ENCODE peak calls at places on chromosomes 12 and 14, in nine cellular contexts. One of them, this sample, is unnamed.

GRCh38 chr12:57849035-57849434 is 2.5 kb upstream of the CTDSP2 start:
- DNase-seq in body of pancreas: no peak
- DNase-seq in HCT116: no peak
- DNase-seq in testis: no peak
- DNase-seq in stomach: no peak
- DNase-seq in heart left ventricle: no peak
- DNase-seq in IMR-90: no peak
- DNase-seq in ovary: no peak
- DNase-seq in right lobe of liver: no peak
- DNase-seq in this sample: no peak

GRCh38 chr12:113702796-113703195 is 231.1 kb upstream of the LHX5 start:
- DNase-seq in body of pancreas: no peak
- DNase-seq in HCT116: no peak
- DNase-seq in testis: no peak
- DNase-seq in stomach: no peak
- DNase-seq in heart left ventricle: no peak
- DNase-seq in IMR-90: no peak
- DNase-seq in ovary: no peak
- DNase-seq in right lobe of liver: no peak
- DNase-seq in this sample: no peak

GRCh38 chr12:55745361-55746146 is 2.6 kb downstream of the GDF11 start:
- DNase-seq in body of pancreas: no peak
- DNase-seq in HCT116: no peak
- DNase-seq in testis: no peak
- DNase-seq in stomach: no peak
- DNase-seq in heart left ventricle: no peak
- DNase-seq in IMR-90: no peak
- DNase-seq in ovary: peak
- DNase-seq in right lobe of liver: no peak
- DNase-seq in this sample: peak

GRCh38 chr14:62662811-62663477 is 382.3 kb downstream of the KCNH5 start:
- DNase-seq in body of pancreas: no peak
- DNase-seq in HCT116: no peak
- DNase-seq in testis: no peak
- DNase-seq in stomach: no peak
- DNase-seq in heart left ventricle: no peak
- DNase-seq in IMR-90: peak
- DNase-seq in ovary: no peak
- DNase-seq in right lobe of liver: no peak
- DNase-seq in this sample: no peak

GRCh38 chr14:37900582-37900981 is 305.2 kb downstream of the TTC6 start:
- DNase-seq in body of pancreas: no peak
- DNase-seq in HCT116: no peak
- DNase-seq in testis: no peak
- DNase-seq in stomach: no peak
- DNase-seq in heart left ventricle: no peak
- DNase-seq in IMR-90: peak
- DNase-seq in ovary: no peak
- DNase-seq in right lobe of liver: no peak
- DNase-seq in this sample: no peak

GRCh38 chr14:96104469-96105057 is 65.4 kb downstream of the C14orf132 start:
- DNase-seq in body of pancreas: peak
- DNase-seq in HCT116: no peak
- DNase-seq in testis: no peak
- DNase-seq in stomach: peak
- DNase-seq in heart left ventricle: peak
- DNase-seq in IMR-90: peak
- DNase-seq in ovary: peak
- DNase-seq in right lobe of liver: peak
- DNase-seq in this sample: peak

GRCh38 chr14:89485264-89485663 is 68.2 kb upstream of the FOXN3 start:
- DNase-seq in body of pancreas: no peak
- DNase-seq in HCT116: no peak
- DNase-seq in testis: no peak
- DNase-seq in stomach: no peak
- DNase-seq in heart left ventricle: no peak
- DNase-seq in IMR-90: no peak
- DNase-seq in ovary: no peak
- DNase-seq in right lobe of liver: no peak
- DNase-seq in this sample: no peak

GRCh38 chr14:51999084-51999483 is 9.7 kb downstream of the RTRAF start:
- DNase-seq in body of pancreas: no peak
- DNase-seq in HCT116: no peak
- DNase-seq in testis: no peak
- DNase-seq in stomach: no peak
- DNase-seq in heart left ventricle: no peak
- DNase-seq in IMR-90: peak
- DNase-seq in ovary: no peak
- DNase-seq in right lobe of liver: no peak
- DNase-seq in this sample: no peak

GRCh38 chr14:90593254-90594040 is 196.6 kb downstream of the CALM1 start:
- DNase-seq in body of pancreas: no peak
- DNase-seq in HCT116: no peak
- DNase-seq in testis: no peak
- DNase-seq in stomach: no peak
- DNase-seq in heart left ventricle: no peak
- DNase-seq in IMR-90: no peak
- DNase-seq in ovary: no peak
- DNase-seq in right lobe of liver: no peak
- DNase-seq in this sample: peak

GRCh38 chr12:45726594-45727300 is 2.8 kb upstream of the ARID2 start:
- DNase-seq in body of pancreas: peak
- DNase-seq in HCT116: no peak
- DNase-seq in testis: peak
- DNase-seq in stomach: peak
- DNase-seq in heart left ventricle: peak
- DNase-seq in IMR-90: peak
- DNase-seq in ovary: peak
- DNase-seq in right lobe of liver: peak
- DNase-seq in this sample: peak

GRCh38 chr12:97568336-97569180 is 106.0 kb downstream of the RMST start:
- DNase-seq in body of pancreas: peak
- DNase-seq in HCT116: no peak
- DNase-seq in testis: no peak
- DNase-seq in stomach: peak
- DNase-seq in heart left ventricle: no peak
- DNase-seq in IMR-90: no peak
- DNase-seq in ovary: no peak
- DNase-seq in right lobe of liver: no peak
- DNase-seq in this sample: no peak

GRCh38 chr12:123363385-123363742 is 1.3 kb downstream of the SBNO1 start:
- DNase-seq in body of pancreas: peak
- DNase-seq in HCT116: no peak
- DNase-seq in testis: no peak
- DNase-seq in stomach: no peak
- DNase-seq in heart left ventricle: no peak
- DNase-seq in IMR-90: peak
- DNase-seq in ovary: peak
- DNase-seq in right lobe of liver: peak
- DNase-seq in this sample: no peak

GRCh38 chr12:16531623-16532022 is 74.3 kb downstream of the LMO3 start:
- DNase-seq in body of pancreas: peak
- DNase-seq in HCT116: no peak
- DNase-seq in testis: no peak
- DNase-seq in stomach: peak
- DNase-seq in heart left ventricle: no peak
- DNase-seq in IMR-90: no peak
- DNase-seq in ovary: no peak
- DNase-seq in right lobe of liver: no peak
- DNase-seq in this sample: no peak

GRCh38 chr12:15862840-15863239 is 19.3 kb upstream of the STRAP start:
- DNase-seq in body of pancreas: no peak
- DNase-seq in HCT116: no peak
- DNase-seq in testis: no peak
- DNase-seq in stomach: no peak
- DNase-seq in heart left ventricle: no peak
- DNase-seq in IMR-90: no peak
- DNase-seq in ovary: no peak
- DNase-seq in right lobe of liver: no peak
- DNase-seq in this sample: no peak

GRCh38 chr14:53391631-53392030 is 238.5 kb upstream of the DDHD1 start:
- DNase-seq in body of pancreas: no peak
- DNase-seq in HCT116: peak
- DNase-seq in testis: no peak
- DNase-seq in stomach: no peak
- DNase-seq in heart left ventricle: no peak
- DNase-seq in IMR-90: peak
- DNase-seq in ovary: no peak
- DNase-seq in right lobe of liver: no peak
- DNase-seq in this sample: no peak

GRCh38 chr12:48977290-48978281 is 536 bp upstream of the WNT1 start:
- DNase-seq in body of pancreas: peak
- DNase-seq in HCT116: no peak
- DNase-seq in testis: peak
- DNase-seq in stomach: peak
- DNase-seq in heart left ventricle: peak
- DNase-seq in IMR-90: peak
- DNase-seq in ovary: peak
- DNase-seq in right lobe of liver: peak
- DNase-seq in this sample: peak

GRCh38 chr12:6614513-6615177 is 7.5 kb upstream of the CHD4 start:
- DNase-seq in body of pancreas: no peak
- DNase-seq in HCT116: no peak
- DNase-seq in testis: no peak
- DNase-seq in stomach: no peak
- DNase-seq in heart left ventricle: no peak
- DNase-seq in IMR-90: no peak
- DNase-seq in ovary: no peak
- DNase-seq in right lobe of liver: no peak
- DNase-seq in this sample: no peak

GRCh38 chr12:6613015-6613775 is 6.0 kb upstream of the CHD4 start:
- DNase-seq in body of pancreas: peak
- DNase-seq in HCT116: peak
- DNase-seq in testis: peak
- DNase-seq in stomach: peak
- DNase-seq in heart left ventricle: peak
- DNase-seq in IMR-90: peak
- DNase-seq in ovary: peak
- DNase-seq in right lobe of liver: peak
- DNase-seq in this sample: peak

GRCh38 chr12:6613776-6614512 is 6.8 kb upstream of the CHD4 start:
- DNase-seq in body of pancreas: peak
- DNase-seq in HCT116: peak
- DNase-seq in testis: peak
- DNase-seq in stomach: peak
- DNase-seq in heart left ventricle: peak
- DNase-seq in IMR-90: peak
- DNase-seq in ovary: peak
- DNase-seq in right lobe of liver: peak
- DNase-seq in this sample: peak

GRCh38 chr12:6618483-6618882 is 11.3 kb upstream of the CHD4 start:
- DNase-seq in body of pancreas: no peak
- DNase-seq in HCT116: no peak
- DNase-seq in testis: no peak
- DNase-seq in stomach: no peak
- DNase-seq in heart left ventricle: no peak
- DNase-seq in IMR-90: no peak
- DNase-seq in ovary: no peak
- DNase-seq in right lobe of liver: no peak
- DNase-seq in this sample: no peak

DNA sequence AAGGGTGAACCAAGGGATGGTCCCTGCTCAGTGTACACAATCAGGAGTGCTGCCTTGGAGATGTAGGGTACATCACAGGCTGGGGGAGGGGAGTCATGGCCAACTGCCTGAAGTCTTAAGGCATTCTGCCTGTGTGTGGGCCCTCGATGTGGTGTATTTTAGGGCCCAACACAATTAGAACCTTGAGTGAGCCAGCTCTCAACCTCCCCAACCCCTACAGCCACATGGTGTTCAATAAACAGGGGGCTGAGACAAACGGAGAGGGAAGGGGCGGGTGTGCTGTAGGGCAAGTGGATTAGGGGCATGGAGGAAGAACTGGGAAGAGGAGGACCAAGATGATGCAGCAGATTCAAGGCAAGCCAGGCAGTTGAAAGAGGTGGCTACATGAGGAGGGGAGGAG is 8.6 kb upstream of the CHD4 start:
- DNase-seq in body of pancreas: no peak
- DNase-seq in HCT116: no peak
- DNase-seq in testis: no peak
- DNase-seq in stomach: no peak
- DNase-seq in heart left ventricle: no peak
- DNase-seq in IMR-90: no peak
- DNase-seq in ovary: peak
- DNase-seq in right lobe of liver: no peak
- DNase-seq in this sample: no peak
- H3K27ac ChIP-seq in body of pancreas: no peak
- H3K27ac ChIP-seq in HCT116: peak
- H3K27ac ChIP-seq in testis: peak
- H3K27ac ChIP-seq in stomach: peak
- H3K27ac ChIP-seq in heart left ventricle: no peak
- H3K27ac ChIP-seq in IMR-90: no peak
- H3K27ac ChIP-seq in ovary: peak
- H3K27ac ChIP-seq in right lobe of liver: no peak
- H3K27ac ChIP-seq in this sample: peak

GRCh38 chr12:10196210-10196609 is 16.5 kb upstream of the GABARAPL1 start:
- DNase-seq in body of pancreas: no peak
- DNase-seq in HCT116: no peak
- DNase-seq in testis: no peak
- DNase-seq in stomach: no peak
- DNase-seq in heart left ventricle: no peak
- DNase-seq in IMR-90: no peak
- DNase-seq in ovary: no peak
- DNase-seq in right lobe of liver: no peak
- DNase-seq in this sample: no peak
- TF ChIP-seq POLR2A in body of pancreas: no peak
- TF ChIP-seq POLR2A in HCT116: no peak
- TF ChIP-seq POLR2A in testis: no peak
- TF ChIP-seq POLR2A in stomach: no peak
- TF ChIP-seq POLR2A in heart left ventricle: no peak
- TF ChIP-seq POLR2A in IMR-90: no peak
- TF ChIP-seq POLR2A in ovary: no peak
- TF ChIP-seq POLR2A in right lobe of liver: no peak
- TF ChIP-seq POLR2A in this sample: no peak

DNA sequence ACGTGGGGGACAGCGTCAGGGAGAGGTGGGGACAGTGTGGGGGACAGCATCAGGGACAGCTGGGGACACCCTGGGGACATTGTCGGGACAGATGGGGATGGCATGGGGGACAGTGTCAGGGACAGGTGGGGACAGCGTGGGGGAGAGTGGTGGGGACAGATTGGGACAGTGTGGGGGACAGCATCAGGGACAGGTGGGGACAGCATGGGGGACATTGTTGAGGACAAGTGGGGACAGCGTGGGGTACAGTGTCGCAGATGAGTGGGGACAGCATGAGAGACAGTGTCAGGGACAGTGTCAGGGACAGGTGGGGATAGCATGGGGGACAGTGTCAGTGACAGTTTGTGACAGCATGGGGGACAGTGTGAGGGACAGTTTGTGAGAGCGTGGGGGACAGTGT is 240.9 kb downstream of the TMEM121 start:
- DNase-seq in body of pancreas: no peak
- DNase-seq in HCT116: no peak
- DNase-seq in testis: no peak
- DNase-seq in stomach: no peak
- DNase-seq in heart left ventricle: no peak
- DNase-seq in IMR-90: no peak
- DNase-seq in ovary: no peak
- DNase-seq in right lobe of liver: no peak
- DNase-seq in this sample: peak
- H3K4me3 ChIP-seq in body of pancreas: no peak
- H3K4me3 ChIP-seq in HCT116: no peak
- H3K4me3 ChIP-seq in testis: no peak
- H3K4me3 ChIP-seq in stomach: no peak
- H3K4me3 ChIP-seq in heart left ventricle: no peak
- H3K4me3 ChIP-seq in IMR-90: no peak
- H3K4me3 ChIP-seq in ovary: no peak
- H3K4me3 ChIP-seq in right lobe of liver: no peak
- H3K4me3 ChIP-seq in this sample: no peak

GRCh38 chr14:61183486-61183885 is 97.7 kb downstream of the TMEM30B start:
- DNase-seq in body of pancreas: no peak
- DNase-seq in HCT116: no peak
- DNase-seq in testis: no peak
- DNase-seq in stomach: no peak
- DNase-seq in heart left ventricle: no peak
- DNase-seq in IMR-90: no peak
- DNase-seq in ovary: no peak
- DNase-seq in right lobe of liver: no peak
- DNase-seq in this sample: no peak
- H3K27ac ChIP-seq in body of pancreas: no peak
- H3K27ac ChIP-seq in HCT116: no peak
- H3K27ac ChIP-seq in testis: no peak
- H3K27ac ChIP-seq in stomach: no peak
- H3K27ac ChIP-seq in heart left ventricle: no peak
- H3K27ac ChIP-seq in IMR-90: peak
- H3K27ac ChIP-seq in ovary: no peak
- H3K27ac ChIP-seq in right lobe of liver: no peak
- H3K27ac ChIP-seq in this sample: no peak

This sample was measured in sigmoid colon.